ENCODE peak calls at places on chromosomes 11 and 22, in four cellular contexts. N is HepG2, F is H1, G is K562. R is an unnamed sample.
A peak's percentile ranks its signal among the peaks of the same experiment; 100 is the strongest.

GRCh38 chr22:45127866-45128265 is 35.9 kb upstream of the NUP50 start:
- DNase-seq in N (no peak), F (no peak), G (no peak), R (no peak)

GRCh38 chr11:31106963-31107576 is 262.5 kb downstream of the DCDC1 start:
- DNase-seq in N (peak; percentile 50), F (peak; percentile 88), G (peak; percentile 39), R (no peak)

GRCh38 chr22:23431337-23432072 is 148.6 kb downstream of the IGLL1 start:
- DNase-seq in N (peak; percentile 11), F (no peak), G (peak; percentile 53), R (no peak)

GRCh38 chr11:97143463-97143862 is 753.6 kb downstream of the JRKL start:
- DNase-seq in N (no peak), F (no peak), G (no peak), R (no peak)

GRCh38 chr22:18033204-18033998 is 9.0 kb upstream of the MICAL3 start:
- DNase-seq in N (no peak), F (no peak), G (no peak), R (no peak)

GRCh38 chr11:56910785-56911184 is 77.9 kb upstream of the OR5AK2 start:
- DNase-seq in N (no peak), F (no peak), G (no peak), R (no peak)

GRCh38 chr22:36565686-36566085 is 36.7 kb upstream of the EIF3D start:
- DNase-seq in N (no peak), F (no peak), G (no peak), R (no peak)

GRCh38 chr22:31680764-31681624 is 19.0 kb upstream of the PISD start:
- DNase-seq in N (no peak), F (no peak), G (no peak), R (no peak)

GRCh38 chr11:91075032-91075695 is 852.3 kb upstream of the CHORDC1 start:
- DNase-seq in N (no peak), F (no peak), G (no peak), R (no peak)

GRCh38 chr22:30116362-30117117 is 36.3 kb downstream of the HORMAD2 start:
- DNase-seq in N (peak; percentile 52), F (no peak), G (no peak), R (no peak)

GRCh38 chr11:66467756-66468155 is 1.1 kb downstream of the PELI3 start:
- DNase-seq in N (no peak), F (peak; percentile 51), G (no peak), R (no peak)

GRCh38 chr11:15621565-15621964 is 506.8 kb downstream of the INSC start:
- DNase-seq in N (no peak), F (no peak), G (no peak), R (no peak)

GRCh38 chr22:20055144-20055543 is 24.9 kb upstream of the DGCR8 start:
- DNase-seq in N (no peak), F (no peak), G (no peak), R (no peak)

GRCh38 chr11:64713031-64713780 is 9.8 kb downstream of the NRXN2 start:
- DNase-seq in N (no peak), F (no peak), G (no peak), R (no peak)
- TF ChIP-seq CBX5 in N (no peak), F (no peak), G (no peak), R (no peak)

DNA sequence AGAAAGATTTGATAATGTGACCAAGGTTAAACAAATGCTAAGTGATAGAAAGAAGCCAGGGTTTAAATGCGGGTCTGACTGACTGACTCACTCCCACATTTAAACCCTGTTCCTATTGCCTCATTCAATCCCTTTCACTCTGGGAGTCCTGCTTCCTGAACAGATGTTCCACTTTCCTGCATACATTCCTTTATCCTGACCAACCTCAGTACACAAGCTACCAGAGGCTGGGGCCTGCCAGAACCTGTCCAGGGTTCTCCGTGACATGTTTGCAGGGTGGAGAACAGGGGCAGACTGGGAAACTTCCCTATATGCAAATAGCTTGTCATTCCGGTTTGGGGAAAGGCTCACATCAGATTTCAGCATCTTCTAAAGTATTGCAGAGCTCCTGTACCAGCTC is 3.0 kb upstream of the ANKK1 start:
- DNase-seq in N (peak; percentile 29), F (no peak), G (no peak), R (no peak)
- TF ChIP-seq RAD21 in N (no peak), F (no peak), G (no peak), R (no peak)

GRCh38 chr11:42329930-42330555 is 870.6 kb upstream of the LRRC4C start:
- DNase-seq in N (no peak), F (no peak), G (no peak), R (no peak)
- TF ChIP-seq CBX5 in N (no peak), F (no peak), G (no peak), R (no peak)

GRCh38 chr11:18618341-18619025 is 15.7 kb downstream of the SPTY2D1 start:
- DNase-seq in N (no peak), F (no peak), G (no peak), R (no peak)

GRCh38 chr11:18617688-18618340 is 16.3 kb downstream of the SPTY2D1 start:
- DNase-seq in N (no peak), F (no peak), G (no peak), R (peak; percentile 15)

GRCh38 chr11:18614667-18615066 is 15.1 kb downstream of the MISFA start:
- DNase-seq in N (no peak), F (no peak), G (no peak), R (no peak)

GRCh38 chr11:18612394-18612793 is 12.8 kb downstream of the MISFA start:
- DNase-seq in N (no peak), F (no peak), G (no peak), R (no peak)

GRCh38 chr11:18615628-18616392 is 16.2 kb downstream of the MISFA start:
- DNase-seq in N (no peak), F (no peak), G (no peak), R (peak; percentile 79)
- TF ChIP-seq RAD21 in N (no peak), F (no peak), G (no peak), R (no peak)

DNA sequence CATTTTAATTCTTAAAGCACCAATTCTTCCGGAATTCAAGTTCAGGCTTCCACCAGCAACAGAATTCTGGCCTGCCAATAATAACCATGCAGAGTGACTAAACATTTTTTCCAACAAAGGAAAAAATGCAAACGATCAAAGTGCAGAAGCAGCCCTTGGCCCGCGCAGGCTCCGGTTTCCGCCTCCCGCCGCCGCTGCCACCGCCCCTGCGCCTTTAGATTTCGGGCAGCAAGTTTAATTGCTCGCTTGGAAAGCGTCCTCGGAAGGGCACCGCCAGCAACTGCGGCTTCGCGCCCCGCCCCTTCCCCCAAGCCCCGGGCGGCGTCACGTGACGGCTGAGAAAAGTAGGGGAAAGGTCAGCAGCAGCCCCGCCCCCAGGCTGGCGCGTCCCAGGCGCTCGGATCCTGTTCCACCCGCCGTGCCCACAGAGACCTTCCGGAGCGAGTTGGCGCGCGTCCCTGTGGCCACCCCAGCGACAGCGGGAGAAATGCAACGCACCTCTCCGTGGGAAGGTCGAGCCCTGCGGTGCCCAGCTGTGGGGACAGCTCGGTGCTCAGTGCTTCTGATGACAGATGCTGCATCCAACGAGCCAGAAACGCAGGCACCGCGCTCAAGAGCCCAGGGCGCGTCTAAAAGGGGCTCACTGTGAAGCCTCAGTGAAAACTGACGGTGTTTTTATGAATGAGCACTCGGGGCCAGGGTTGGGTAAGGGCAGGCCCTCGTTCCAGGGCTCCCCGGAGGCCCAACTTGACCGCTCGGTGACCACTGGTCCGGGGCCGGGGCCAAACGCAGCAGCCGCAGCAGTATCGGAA is 2.5 kb downstream of the CPT1A start:
- DNase-seq in N (peak; percentile 86), F (peak; percentile 97), G (peak; percentile 95), R (peak; percentile 59)
- TF ChIP-seq CBX5 in N (no peak), F (no peak), G (no peak), R (no peak)

DNA sequence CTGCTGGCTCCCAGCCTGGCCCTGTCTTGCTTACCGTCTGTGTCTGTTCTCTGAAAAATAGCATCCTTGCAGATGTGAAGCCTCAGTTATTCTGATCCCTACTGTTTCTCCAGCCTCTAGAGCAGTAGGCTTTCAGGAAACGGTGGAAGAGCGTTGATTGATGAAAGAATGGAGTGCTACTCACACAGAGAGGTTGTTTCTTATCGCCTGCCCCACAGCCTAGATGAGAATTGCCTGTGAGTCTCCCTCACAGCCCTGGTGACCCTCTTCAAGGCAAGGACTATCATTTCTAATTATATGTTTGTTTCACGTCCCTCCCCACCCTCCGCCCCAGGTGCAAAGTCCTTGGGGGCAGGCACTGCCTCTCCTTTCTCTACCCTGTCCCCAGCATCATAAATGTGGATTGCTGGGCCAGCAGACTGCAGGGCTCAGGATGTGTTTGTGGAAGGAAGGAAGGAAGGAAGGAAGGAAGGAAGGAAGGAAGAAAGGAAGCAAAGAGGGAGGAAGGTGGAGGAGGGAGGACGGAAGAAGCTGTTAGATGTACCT is 575.3 kb upstream of the B3GAT1 start:
- DNase-seq in N (no peak), F (no peak), G (no peak), R (no peak)
- TF ChIP-seq RAD21 in N (no peak), F (no peak), G (no peak), R (no peak)

GRCh38 chr11:62592216-62592815 is 993 bp upstream of the TUT1 start:
- DNase-seq in N (no peak), F (peak; percentile 60), G (peak; percentile 59), R (no peak)
- TF ChIP-seq CBX5 in N (no peak), F (no peak), G (no peak), R (no peak)

GRCh38 chr11:2447951-2448650 is 3.3 kb downstream of the KCNQ1 start:
- DNase-seq in N (no peak), F (no peak), G (no peak), R (no peak)
- TF ChIP-seq RAD21 in N (no peak), F (no peak), G (no peak), R (no peak)

GRCh38 chr11:118953265-118953664 is 2.8 kb upstream of the UPK2 start:
- DNase-seq in N (no peak), F (peak; percentile 66), G (peak; percentile 42), R (no peak)
- TF ChIP-seq CBX5 in N (no peak), F (no peak), G (no peak), R (no peak)

GRCh38 chr11:124864176-124864891 is 898 bp upstream of the ROBO3 start:
- DNase-seq in N (no peak), F (no peak), G (no peak), R (no peak)

GRCh38 chr11:124867700-124868099 is 2.5 kb downstream of the ROBO3 start:
- DNase-seq in N (peak; percentile 25), F (no peak), G (peak; percentile 50), R (no peak)

GRCh38 chr11:124864892-124865180 is 396 bp upstream of the ROBO3 start:
- DNase-seq in N (no peak), F (no peak), G (no peak), R (no peak)

GRCh38 chr11:124865181-124865901 is at the start of gene ROBO3:
- DNase-seq in N (no peak), F (peak; percentile 65), G (no peak), R (no peak)

DNA sequence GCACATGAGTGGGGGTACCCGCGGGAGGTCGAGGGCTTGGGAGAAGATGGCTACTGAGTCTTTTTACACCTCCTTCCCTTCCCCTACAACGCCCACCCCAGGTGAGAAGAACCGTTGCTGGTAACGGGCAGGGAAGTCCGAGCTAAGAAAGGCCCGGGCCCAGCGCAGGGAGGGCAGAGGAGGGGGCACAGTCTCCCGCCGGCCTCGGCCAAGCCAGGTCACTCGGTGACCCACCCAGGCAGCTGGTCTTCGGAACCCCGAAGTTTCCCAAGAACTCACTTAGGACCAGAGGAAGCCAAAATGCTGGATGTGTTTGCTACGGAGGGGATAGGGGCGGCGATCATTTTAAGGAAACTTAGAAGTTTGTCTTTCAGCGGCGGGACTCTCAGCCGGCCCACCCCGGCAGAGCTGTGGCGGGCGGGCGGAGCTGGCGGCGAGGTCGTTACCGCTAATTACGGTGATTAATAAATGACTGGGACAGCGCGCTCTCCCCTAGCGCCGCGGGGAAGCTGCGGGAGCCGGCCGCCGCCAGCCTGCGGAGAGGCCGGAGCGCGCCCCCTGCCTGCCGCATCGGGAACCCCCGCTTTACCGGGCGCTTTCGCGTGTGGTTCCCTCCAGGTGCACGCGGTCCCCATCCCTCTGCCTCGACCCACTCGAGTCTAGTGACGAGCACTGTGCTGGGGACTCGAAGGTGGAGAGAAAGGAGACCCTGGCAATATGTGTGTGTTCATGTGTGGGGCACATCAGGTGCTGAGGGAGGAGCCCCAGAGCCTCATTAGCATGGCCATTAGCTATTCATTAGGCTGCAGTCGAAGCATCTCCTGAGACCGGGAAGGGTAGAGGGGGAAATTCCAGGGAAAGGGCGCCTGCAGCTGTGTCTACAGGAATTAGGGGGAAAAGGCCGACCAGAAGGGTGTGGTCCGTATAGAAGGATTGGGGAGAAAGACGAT is 945 bp downstream of the ROBO3 start:
- DNase-seq in N (no peak), F (peak; percentile 89), G (peak; percentile 83), R (no peak)
- TF ChIP-seq RAD21 in N (peak; percentile 50), F (peak; percentile 58), G (peak; percentile 40), R (peak; percentile 12)

R was measured in GM12878.